ENCODE peak calls at places on chromosomes 12 and 14, in ten cellular contexts. One of them, this sample, is unnamed. For H3K27me3, the result is how much of the 10 kb centered on the place peaks cover.

GRCh38 chr14:23366163-23366921 is 1.4 kb upstream of the EFS start:
- DNase-seq in GM23338: peak
- DNase-seq in mammary epithelial cell: peak
- DNase-seq in pancreas: no peak
- DNase-seq in body of pancreas: peak
- DNase-seq in neural progenitor cell: peak
- DNase-seq in K562: no peak
- DNase-seq in astrocyte: peak
- DNase-seq in right lobe of liver: peak
- DNase-seq in left ventricle myocardium inferior: peak
- DNase-seq in this sample: no peak

GRCh38 chr14:22614240-22614799 is 16.2 kb downstream of the ABHD4 start:
- DNase-seq in pancreas: peak
- DNase-seq in left ventricle myocardium inferior: no peak
- DNase-seq in body of pancreas: peak
- DNase-seq in K562: peak
- DNase-seq in right lobe of liver: no peak
- DNase-seq in GM23338: no peak
- DNase-seq in mammary epithelial cell: peak
- DNase-seq in astrocyte: peak
- DNase-seq in neural progenitor cell: peak
- DNase-seq in this sample: peak

GRCh38 chr12:75812341-75813018 is 219.1 kb downstream of the PHLDA1 start:
- DNase-seq in GM23338: peak
- DNase-seq in body of pancreas: no peak
- DNase-seq in right lobe of liver: no peak
- DNase-seq in astrocyte: peak
- DNase-seq in mammary epithelial cell: no peak
- DNase-seq in neural progenitor cell: peak
- DNase-seq in K562: no peak
- DNase-seq in left ventricle myocardium inferior: no peak
- DNase-seq in pancreas: no peak
- DNase-seq in this sample: peak

GRCh38 chr12:7450667-7451066 is 6.7 kb upstream of the CD163L1 start:
- DNase-seq in neural progenitor cell: no peak
- DNase-seq in astrocyte: no peak
- DNase-seq in mammary epithelial cell: no peak
- DNase-seq in GM23338: peak
- DNase-seq in pancreas: no peak
- DNase-seq in right lobe of liver: no peak
- DNase-seq in K562: no peak
- DNase-seq in left ventricle myocardium inferior: no peak
- DNase-seq in body of pancreas: no peak
- DNase-seq in this sample: no peak

GRCh38 chr12:89353823-89354629 is 1.7 kb upstream of the DUSP6 start:
- DNase-seq in right lobe of liver: peak
- DNase-seq in GM23338: peak
- DNase-seq in K562: no peak
- DNase-seq in pancreas: peak
- DNase-seq in neural progenitor cell: peak
- DNase-seq in body of pancreas: peak
- DNase-seq in astrocyte: peak
- DNase-seq in mammary epithelial cell: peak
- DNase-seq in left ventricle myocardium inferior: peak
- DNase-seq in this sample: no peak

GRCh38 chr12:106136263-106136662 is 2.5 kb downstream of the NUAK1 start:
- DNase-seq in body of pancreas: peak
- DNase-seq in pancreas: peak
- DNase-seq in GM23338: peak
- DNase-seq in mammary epithelial cell: peak
- DNase-seq in left ventricle myocardium inferior: peak
- DNase-seq in astrocyte: peak
- DNase-seq in right lobe of liver: peak
- DNase-seq in K562: peak
- DNase-seq in neural progenitor cell: peak
- DNase-seq in this sample: peak

GRCh38 chr14:67395876-67396189 is 16.1 kb downstream of the PLEK2 start:
- DNase-seq in body of pancreas: no peak
- DNase-seq in pancreas: no peak
- DNase-seq in K562: no peak
- DNase-seq in mammary epithelial cell: no peak
- DNase-seq in neural progenitor cell: no peak
- DNase-seq in left ventricle myocardium inferior: no peak
- DNase-seq in astrocyte: no peak
- DNase-seq in GM23338: no peak
- DNase-seq in right lobe of liver: no peak
- DNase-seq in this sample: no peak

GRCh38 chr12:131113562-131113961 is 159.9 kb downstream of the ADGRD1 start:
- DNase-seq in GM23338: no peak
- DNase-seq in K562: no peak
- DNase-seq in astrocyte: no peak
- DNase-seq in pancreas: no peak
- DNase-seq in mammary epithelial cell: no peak
- DNase-seq in left ventricle myocardium inferior: no peak
- DNase-seq in neural progenitor cell: no peak
- DNase-seq in body of pancreas: no peak
- DNase-seq in right lobe of liver: peak
- DNase-seq in this sample: no peak

DNA sequence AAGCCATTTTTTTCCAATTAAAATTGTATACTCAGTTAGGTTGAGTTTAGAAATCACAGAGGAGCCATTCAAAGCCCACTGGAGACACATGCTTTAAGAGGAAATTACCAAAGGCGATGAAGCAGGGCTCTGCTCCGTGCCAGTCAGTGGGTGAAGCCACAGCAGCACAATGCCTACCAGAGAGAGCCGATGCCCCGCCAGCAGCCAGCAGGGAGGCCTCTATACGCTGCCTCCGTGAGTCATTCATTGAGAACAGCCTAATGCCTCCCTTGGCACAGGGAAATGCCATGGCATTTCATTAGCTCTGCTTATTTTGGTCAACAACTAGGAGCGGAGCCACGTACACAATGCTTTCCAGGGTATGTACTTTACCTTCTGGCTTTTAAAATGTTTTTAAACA is 197.8 kb upstream of the FRMD6 start:
- DNase-seq in K562: no peak
- DNase-seq in body of pancreas: no peak
- DNase-seq in astrocyte: no peak
- DNase-seq in left ventricle myocardium inferior: no peak
- DNase-seq in neural progenitor cell: no peak
- DNase-seq in mammary epithelial cell: peak
- DNase-seq in GM23338: no peak
- DNase-seq in right lobe of liver: no peak
- DNase-seq in pancreas: no peak
- DNase-seq in this sample: no peak
- TF ChIP-seq CTCF in K562: no peak
- TF ChIP-seq CTCF in body of pancreas: no peak
- TF ChIP-seq CTCF in astrocyte: no peak
- TF ChIP-seq CTCF in left ventricle myocardium inferior: no peak
- TF ChIP-seq CTCF in neural progenitor cell: no peak
- TF ChIP-seq CTCF in mammary epithelial cell: no peak
- TF ChIP-seq CTCF in GM23338: no peak
- TF ChIP-seq CTCF in right lobe of liver: no peak
- TF ChIP-seq CTCF in pancreas: no peak
- TF ChIP-seq CTCF in this sample: no peak

GRCh38 chr12:5973461-5974115 is 28.5 kb upstream of the ANO2 start:
- DNase-seq in astrocyte: no peak
- DNase-seq in K562: no peak
- DNase-seq in right lobe of liver: no peak
- DNase-seq in left ventricle myocardium inferior: no peak
- DNase-seq in mammary epithelial cell: no peak
- DNase-seq in body of pancreas: no peak
- DNase-seq in pancreas: no peak
- DNase-seq in GM23338: no peak
- DNase-seq in neural progenitor cell: no peak
- DNase-seq in this sample: no peak
- H3K27me3 ChIP-seq in astrocyte: under half
- H3K27me3 ChIP-seq in K562: under half
- H3K27me3 ChIP-seq in right lobe of liver: under half
- H3K27me3 ChIP-seq in left ventricle myocardium inferior: under half
- H3K27me3 ChIP-seq in mammary epithelial cell: under half
- H3K27me3 ChIP-seq in body of pancreas: under half
- H3K27me3 ChIP-seq in pancreas: under half
- H3K27me3 ChIP-seq in GM23338: under half
- H3K27me3 ChIP-seq in neural progenitor cell: under half
- H3K27me3 ChIP-seq in this sample: under half

DNA sequence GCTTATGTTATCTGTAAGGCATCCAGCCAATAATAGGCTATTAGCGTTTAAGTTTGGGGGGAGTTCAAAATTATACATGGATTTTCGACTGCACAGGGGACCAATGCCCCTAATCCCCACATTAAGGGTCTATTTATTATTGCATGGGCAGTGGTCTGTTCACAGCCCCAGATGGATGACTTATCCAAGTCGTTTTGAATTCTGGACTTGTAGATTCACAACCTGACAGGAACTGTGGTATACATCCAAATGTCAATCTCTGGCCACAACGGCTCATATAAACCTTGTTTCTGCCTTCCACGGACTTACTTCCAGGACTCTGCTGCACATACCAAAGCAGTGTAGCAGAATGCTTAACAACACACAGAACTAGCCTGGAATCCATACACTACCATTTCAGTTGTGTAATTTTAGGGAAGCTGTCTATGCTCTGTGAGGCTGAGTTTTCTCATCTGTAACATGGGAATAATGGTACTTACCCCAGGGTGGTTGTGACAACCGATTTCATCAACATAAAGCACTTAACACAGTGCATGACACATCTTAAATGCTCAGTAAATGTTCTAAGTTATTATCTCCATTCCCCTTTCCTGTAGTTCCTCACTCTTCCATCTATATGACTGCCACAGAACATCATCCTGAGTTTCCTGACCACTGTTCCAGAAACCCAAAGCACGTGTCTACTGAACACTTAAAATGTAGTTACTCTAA is 3.7 kb downstream of the DDX24 start:
- DNase-seq in neural progenitor cell: no peak
- DNase-seq in left ventricle myocardium inferior: no peak
- DNase-seq in GM23338: no peak
- DNase-seq in K562: peak
- DNase-seq in body of pancreas: no peak
- DNase-seq in mammary epithelial cell: no peak
- DNase-seq in astrocyte: no peak
- DNase-seq in right lobe of liver: no peak
- DNase-seq in pancreas: no peak
- DNase-seq in this sample: no peak
- H3K4me3 ChIP-seq in neural progenitor cell: no peak
- H3K4me3 ChIP-seq in left ventricle myocardium inferior: peak
- H3K4me3 ChIP-seq in GM23338: no peak
- H3K4me3 ChIP-seq in K562: peak
- H3K4me3 ChIP-seq in body of pancreas: no peak
- H3K4me3 ChIP-seq in mammary epithelial cell: no peak
- H3K4me3 ChIP-seq in astrocyte: no peak
- H3K4me3 ChIP-seq in right lobe of liver: no peak
- H3K4me3 ChIP-seq in pancreas: no peak
- H3K4me3 ChIP-seq in this sample: no peak

DNA sequence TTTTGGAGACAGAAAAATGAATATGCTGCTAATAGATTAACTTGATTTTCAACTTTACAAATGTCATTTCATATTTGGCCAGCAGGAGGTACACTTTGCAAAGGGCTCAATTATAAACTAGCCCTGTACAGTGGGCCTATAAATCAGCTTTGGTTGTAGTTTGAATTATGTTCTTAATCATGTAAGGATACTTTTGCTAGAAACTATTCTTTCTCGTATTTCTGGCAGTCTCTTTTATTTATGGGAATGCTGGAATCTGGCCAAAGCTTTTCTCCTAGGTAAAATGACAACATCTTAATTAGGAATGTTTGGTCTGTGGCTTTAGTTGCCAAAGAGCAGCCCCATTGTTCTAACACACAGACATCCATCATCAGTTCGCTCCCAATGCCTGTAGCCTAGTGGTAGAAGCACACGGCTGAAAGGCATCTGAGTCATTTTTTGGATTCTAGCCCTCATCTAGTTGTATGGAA is 1322.3 kb upstream of the SEL1L start:
- DNase-seq in K562: no peak
- DNase-seq in neural progenitor cell: peak
- DNase-seq in mammary epithelial cell: peak
- DNase-seq in body of pancreas: no peak
- DNase-seq in left ventricle myocardium inferior: no peak
- DNase-seq in GM23338: peak
- DNase-seq in pancreas: no peak
- DNase-seq in astrocyte: peak
- DNase-seq in right lobe of liver: no peak
- DNase-seq in this sample: no peak
- TF ChIP-seq CTCF in K562: no peak
- TF ChIP-seq CTCF in neural progenitor cell: peak
- TF ChIP-seq CTCF in mammary epithelial cell: no peak
- TF ChIP-seq CTCF in body of pancreas: no peak
- TF ChIP-seq CTCF in left ventricle myocardium inferior: peak
- TF ChIP-seq CTCF in GM23338: peak
- TF ChIP-seq CTCF in pancreas: peak
- TF ChIP-seq CTCF in astrocyte: peak
- TF ChIP-seq CTCF in right lobe of liver: peak
- TF ChIP-seq CTCF in this sample: no peak

GRCh38 chr12:2248087-2248900 is 195.5 kb downstream of the CACNA1C start:
- DNase-seq in left ventricle myocardium inferior: no peak
- DNase-seq in right lobe of liver: no peak
- DNase-seq in GM23338: no peak
- DNase-seq in body of pancreas: no peak
- DNase-seq in pancreas: no peak
- DNase-seq in mammary epithelial cell: no peak
- DNase-seq in neural progenitor cell: no peak
- DNase-seq in K562: no peak
- DNase-seq in astrocyte: peak
- DNase-seq in this sample: no peak
- H3K27me3 ChIP-seq in left ventricle myocardium inferior: under half
- H3K27me3 ChIP-seq in right lobe of liver: under half
- H3K27me3 ChIP-seq in GM23338: under half
- H3K27me3 ChIP-seq in body of pancreas: under half
- H3K27me3 ChIP-seq in pancreas: under half
- H3K27me3 ChIP-seq in mammary epithelial cell: under half
- H3K27me3 ChIP-seq in neural progenitor cell: under half
- H3K27me3 ChIP-seq in K562: under half
- H3K27me3 ChIP-seq in astrocyte: under half
- H3K27me3 ChIP-seq in this sample: under half